ENCODE peak calls at places on chromosomes 1 and 21, in ten cellular contexts. K is GM23338; S is IMR-90; U is left lung; L is CD8-positive, alpha-beta memory T cell; I is uterus; P is pancreas; D is body of pancreas; X is upper lobe of left lung; N is brain microvascular endothelial cell. M is an unnamed sample.

GRCh38 chr1:156821801-156822200 is 5.2 kb upstream of the SH2D2A start:
- DNase-seq in U (no peak), L (no peak), X (no peak), I (no peak), K (no peak), N (peak), D (no peak), S (peak), P (no peak), M (no peak)

GRCh38 chr1:2777428-2778219 is 23.9 kb downstream of the TTC34 start:
- DNase-seq in S (no peak), K (no peak), X (peak), N (no peak), L (no peak), I (no peak), D (no peak), P (no peak), U (peak), M (no peak)

GRCh38 chr1:153805042-153805745 is 30.0 kb downstream of the SLC27A3 start:
- DNase-seq in S (peak), K (no peak), L (peak), N (peak), I (no peak), P (no peak), D (peak), X (peak), U (no peak), M (peak)

GRCh38 chr1:77900687-77901293 is 12.4 kb downstream of the NEXN start:
- DNase-seq in I (peak), X (peak), S (peak), L (no peak), U (no peak), K (peak), P (peak), D (peak), N (peak), M (peak)

GRCh38 chr1:85580046-85580411 is 532 bp upstream of the CCN1 start:
- DNase-seq in U (no peak), N (no peak), K (peak), P (no peak), D (peak), L (no peak), S (peak), I (no peak), X (no peak), M (no peak)

GRCh38 chr1:170360601-170361000 is 171.4 kb upstream of the GORAB start:
- DNase-seq in P (no peak), D (no peak), I (no peak), N (no peak), X (no peak), U (no peak), S (no peak), L (no peak), K (no peak), M (no peak)

GRCh38 chr1:201597551-201598230 is 58.8 kb downstream of the NAV1 start:
- DNase-seq in P (peak), L (no peak), S (no peak), U (peak), I (no peak), N (no peak), D (peak), X (peak), K (no peak), M (peak)

GRCh38 chr1:181675625-181676024 is 192.3 kb downstream of the CACNA1E start:
- DNase-seq in P (no peak), N (no peak), X (no peak), K (peak), L (no peak), U (no peak), D (no peak), S (no peak), I (no peak), M (no peak)

GRCh38 chr1:98870959-98871903 is 133.4 kb downstream of the PLPPR5 start:
- DNase-seq in X (no peak), K (peak), D (no peak), L (peak), I (no peak), S (no peak), U (no peak), P (no peak), N (peak), M (peak)

GRCh38 chr1:153527023-153527724 is 8.6 kb downstream of the S100A6 start:
- DNase-seq in P (no peak), L (no peak), K (no peak), N (no peak), S (peak), X (no peak), U (no peak), I (no peak), D (no peak), M (no peak)

GRCh38 chr1:86788300-86789206 is 84.2 kb downstream of the SH3GLB1 start:
- DNase-seq in P (no peak), N (peak), K (no peak), X (peak), S (peak), D (no peak), U (no peak), L (no peak), I (no peak), M (peak)

GRCh38 chr1:200372095-200372884 is 37.5 kb downstream of the ZNF281 start:
- DNase-seq in N (peak), X (peak), I (no peak), S (peak), U (no peak), L (no peak), K (peak), P (peak), D (peak), M (peak)

GRCh38 chr1:63935553-63935952 is 161.7 kb downstream of the ROR1 start:
- DNase-seq in I (no peak), U (no peak), X (no peak), L (no peak), D (no peak), P (no peak), K (no peak), S (no peak), N (no peak), M (no peak)

GRCh38 chr1:10387611-10388386 is 11.1 kb upstream of the PGD start:
- DNase-seq in X (peak), S (peak), N (peak), K (peak), P (no peak), L (no peak), U (no peak), I (peak), D (peak), M (peak)

GRCh38 chr1:3453203-3453761 is 1.2 kb upstream of the ARHGEF16 start:
- DNase-seq in U (peak), D (peak), L (peak), S (peak), K (peak), P (peak), I (peak), X (peak), N (peak), M (peak)

GRCh38 chr1:183590225-183591191 is at the start of gene NCF2:
- DNase-seq in N (no peak), D (no peak), S (peak), U (no peak), I (no peak), P (no peak), K (no peak), X (peak), L (no peak), M (no peak)
- H3K4me3 ChIP-seq in N (no peak), D (no peak), S (no peak), U (peak), I (no peak), P (no peak), K (no peak), X (peak), L (no peak), M (no peak)

GRCh38 chr21:43279578-43279894 is 110.7 kb downstream of the CRYAA start:
- DNase-seq in S (no peak), P (no peak), X (no peak), I (no peak), N (no peak), D (no peak), L (no peak), U (no peak), K (no peak), M (no peak)
- H3K27ac ChIP-seq in S (no peak), P (no peak), X (no peak), I (no peak), N (no peak), D (no peak), L (no peak), U (no peak), K (no peak), M (no peak)

GRCh38 chr1:240084337-240084736 is 7.3 kb upstream of the FMN2 start:
- DNase-seq in X (no peak), S (no peak), I (no peak), L (no peak), P (no peak), K (no peak), U (no peak), N (no peak), D (no peak), M (no peak)
- H3K4me3 ChIP-seq in X (no peak), S (no peak), I (no peak), L (no peak), P (no peak), K (no peak), U (no peak), N (no peak), D (no peak), M (no peak)

DNA sequence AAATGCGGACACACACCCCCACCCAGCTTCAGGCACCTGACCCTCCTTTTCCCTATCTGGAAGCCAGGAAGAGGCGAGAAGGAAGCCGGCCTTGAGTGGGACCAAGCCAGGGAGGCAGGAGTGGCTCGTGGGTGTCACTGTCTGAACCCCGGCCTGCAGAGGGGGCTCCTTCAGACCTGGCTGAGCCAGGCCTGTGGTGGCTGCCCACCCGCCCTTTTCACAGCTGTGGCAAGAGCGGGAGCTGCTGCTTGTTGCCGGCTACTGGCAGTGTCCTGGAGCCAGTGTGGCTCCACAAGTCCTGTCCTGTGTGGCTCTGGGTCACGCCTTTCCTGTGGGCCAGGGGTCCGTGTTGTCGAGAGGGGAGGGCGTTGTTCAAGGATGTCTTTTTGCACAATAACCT is 1.2 kb downstream of the PFKL start:
- DNase-seq in U (no peak), I (no peak), S (no peak), K (no peak), D (no peak), P (no peak), X (no peak), L (no peak), N (no peak), M (no peak)
- H3K27ac ChIP-seq in U (peak), I (peak), S (no peak), K (no peak), D (peak), P (no peak), X (peak), L (peak), N (no peak), M (no peak)

GRCh38 chr1:94246692-94247145 is 9.3 kb upstream of the ARHGAP29 start:
- DNase-seq in N (no peak), D (no peak), P (no peak), I (no peak), K (peak), X (no peak), U (no peak), L (no peak), S (no peak), M (peak)

GRCh38 chr1:94245747-94246438 is 8.5 kb upstream of the ARHGAP29 start:
- DNase-seq in X (no peak), I (no peak), U (no peak), P (no peak), K (no peak), D (no peak), N (no peak), L (no peak), S (peak), M (peak)

GRCh38 chr1:94248956-94249688 is 11.7 kb upstream of the ARHGAP29 start:
- DNase-seq in P (no peak), K (no peak), N (no peak), U (no peak), S (no peak), X (no peak), L (no peak), D (no peak), I (no peak), M (no peak)

GRCh38 chr1:94244816-94245215 is 7.4 kb upstream of the ARHGAP29 start:
- DNase-seq in I (no peak), X (no peak), L (no peak), U (no peak), N (no peak), P (no peak), K (no peak), D (no peak), S (no peak), M (peak)

GRCh38 chr1:94247146-94248094 is 10.0 kb upstream of the ARHGAP29 start:
- DNase-seq in K (peak), L (peak), N (peak), U (peak), X (peak), D (peak), I (peak), P (peak), S (peak), M (peak)
- H3K4me3 ChIP-seq in K (peak), L (no peak), N (peak), U (peak), X (peak), D (peak), I (peak), P (peak), S (peak), M (peak)

GRCh38 chr1:221292652-221293051 is 413.4 kb downstream of the HLX start:
- DNase-seq in K (peak), L (no peak), P (no peak), X (no peak), U (no peak), D (no peak), I (no peak), N (no peak), S (no peak), M (no peak)
- H3K27ac ChIP-seq in K (peak), L (no peak), P (no peak), X (no peak), U (no peak), D (no peak), I (no peak), N (no peak), S (no peak), M (no peak)

GRCh38 chr1:241698177-241698576 is 46.1 kb downstream of the WDR64 start:
- DNase-seq in U (no peak), K (no peak), P (no peak), S (no peak), X (no peak), D (no peak), I (no peak), N (no peak), L (no peak), M (no peak)

GRCh38 chr1:241695454-241696171 is 43.5 kb downstream of the WDR64 start:
- DNase-seq in K (no peak), S (peak), N (no peak), D (no peak), P (no peak), I (no peak), X (no peak), U (no peak), L (no peak), M (no peak)

GRCh38 chr1:241696172-241696814 is 44.2 kb downstream of the WDR64 start:
- DNase-seq in U (no peak), N (no peak), P (no peak), S (no peak), L (no peak), D (no peak), I (no peak), X (no peak), K (no peak), M (no peak)

GRCh38 chr1:241697640-241698018 is 45.5 kb downstream of the WDR64 start:
- DNase-seq in K (no peak), U (no peak), P (no peak), L (no peak), D (no peak), N (no peak), X (no peak), I (no peak), S (no peak), M (no peak)

GRCh38 chr1:241696815-241697639 is 44.9 kb downstream of the WDR64 start:
- DNase-seq in P (no peak), D (no peak), S (no peak), I (no peak), N (no peak), X (no peak), U (no peak), K (no peak), L (no peak), M (no peak)
- H3K4me3 ChIP-seq in P (no peak), D (no peak), S (no peak), I (no peak), N (no peak), X (no peak), U (no peak), K (no peak), L (no peak), M (no peak)

DNA sequence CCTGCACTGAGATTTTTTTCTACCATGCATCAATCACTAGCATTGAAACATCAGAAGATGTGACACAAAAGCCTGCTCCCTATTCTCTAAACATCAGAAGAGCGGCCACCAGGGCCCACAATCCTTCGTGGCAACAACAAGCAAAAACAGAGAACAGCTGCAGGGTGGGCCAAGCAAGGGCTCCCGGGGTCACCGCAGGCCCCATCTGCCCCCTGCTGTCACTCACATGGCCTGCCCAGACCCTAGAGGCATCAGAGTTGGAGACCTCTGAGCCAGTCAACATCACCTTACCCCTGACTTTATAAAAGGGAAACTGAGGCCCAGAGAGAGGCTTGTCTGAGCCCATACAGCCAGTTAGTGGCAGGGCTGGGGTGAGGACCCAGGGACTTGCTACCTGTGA is 1.8 kb downstream of the LAPTM5 start:
- DNase-seq in S (no peak), N (no peak), K (no peak), U (no peak), I (no peak), X (no peak), D (no peak), P (no peak), L (no peak), M (no peak)
- H3K27ac ChIP-seq in S (no peak), N (no peak), K (no peak), U (peak), I (no peak), X (peak), D (no peak), P (peak), L (peak), M (peak)

GRCh38 chr1:108527837-108528236 is 32.1 kb upstream of the EEIG2 start:
- DNase-seq in K (no peak), L (no peak), S (no peak), N (no peak), X (no peak), D (no peak), I (no peak), P (no peak), U (no peak), M (no peak)
- H3K4me3 ChIP-seq in K (no peak), L (no peak), S (no peak), N (no peak), X (no peak), D (no peak), I (no peak), P (no peak), U (no peak), M (no peak)